ENCODE peak calls at places on chromosomes 13 and 19, in ten cellular contexts. One of them, this sample, is unnamed.
A peak's percentile ranks its signal among the peaks of the same experiment; 100 is the strongest.

GRCh38 chr13:73158851-73159250 is 100.0 kb downstream of the KLF5 start:
- DNase-seq in pancreas: no peak
- DNase-seq in dermis blood vessel endothelial cell: peak; percentile 47
- DNase-seq in left ventricle myocardium inferior: no peak
- DNase-seq in RCC 7860: peak; percentile 30
- DNase-seq in activated CD4-positive, alpha-beta T cell treated with anti-CD3 and anti-CD28 coated beads, Interleukin-2, amount 50 U/mL, for 24 hours: no peak
- DNase-seq in C1 segment of cervical spinal cord: no peak
- DNase-seq in esophagus squamous epithelium: no peak
- DNase-seq in thyroid gland: no peak
- DNase-seq in progenitor cell of endocrine pancreas: no peak
- DNase-seq in this sample: no peak

GRCh38 chr13:28094311-28094710 is 6.1 kb downstream of the FLT3 start:
- DNase-seq in pancreas: no peak
- DNase-seq in dermis blood vessel endothelial cell: no peak
- DNase-seq in left ventricle myocardium inferior: no peak
- DNase-seq in RCC 7860: no peak
- DNase-seq in activated CD4-positive, alpha-beta T cell treated with anti-CD3 and anti-CD28 coated beads, Interleukin-2, amount 50 U/mL, for 24 hours: no peak
- DNase-seq in C1 segment of cervical spinal cord: no peak
- DNase-seq in esophagus squamous epithelium: no peak
- DNase-seq in thyroid gland: no peak
- DNase-seq in progenitor cell of endocrine pancreas: no peak
- DNase-seq in this sample: no peak

GRCh38 chr19:38666662-38667448 is 19.4 kb downstream of the ACTN4 start:
- DNase-seq in pancreas: no peak
- DNase-seq in dermis blood vessel endothelial cell: peak; percentile 93
- DNase-seq in left ventricle myocardium inferior: no peak
- DNase-seq in RCC 7860: peak; percentile 68
- DNase-seq in activated CD4-positive, alpha-beta T cell treated with anti-CD3 and anti-CD28 coated beads, Interleukin-2, amount 50 U/mL, for 24 hours: no peak
- DNase-seq in C1 segment of cervical spinal cord: no peak
- DNase-seq in esophagus squamous epithelium: no peak
- DNase-seq in thyroid gland: no peak
- DNase-seq in progenitor cell of endocrine pancreas: no peak
- DNase-seq in this sample: no peak

GRCh38 chr13:74253161-74253560 is 119.0 kb upstream of the KLF12 start:
- DNase-seq in pancreas: no peak
- DNase-seq in dermis blood vessel endothelial cell: no peak
- DNase-seq in left ventricle myocardium inferior: no peak
- DNase-seq in RCC 7860: no peak
- DNase-seq in activated CD4-positive, alpha-beta T cell treated with anti-CD3 and anti-CD28 coated beads, Interleukin-2, amount 50 U/mL, for 24 hours: no peak
- DNase-seq in C1 segment of cervical spinal cord: no peak
- DNase-seq in esophagus squamous epithelium: no peak
- DNase-seq in thyroid gland: no peak
- DNase-seq in progenitor cell of endocrine pancreas: no peak
- DNase-seq in this sample: no peak

GRCh38 chr19:36051637-36052036 is 2.4 kb downstream of the THAP8 start:
- DNase-seq in pancreas: no peak
- DNase-seq in dermis blood vessel endothelial cell: no peak
- DNase-seq in left ventricle myocardium inferior: no peak
- DNase-seq in RCC 7860: no peak
- DNase-seq in activated CD4-positive, alpha-beta T cell treated with anti-CD3 and anti-CD28 coated beads, Interleukin-2, amount 50 U/mL, for 24 hours: no peak
- DNase-seq in C1 segment of cervical spinal cord: no peak
- DNase-seq in esophagus squamous epithelium: no peak
- DNase-seq in thyroid gland: no peak
- DNase-seq in progenitor cell of endocrine pancreas: no peak
- DNase-seq in this sample: no peak

GRCh38 chr13:53005631-53006030 is 23.0 kb upstream of the OLFM4 start:
- DNase-seq in pancreas: no peak
- DNase-seq in dermis blood vessel endothelial cell: no peak
- DNase-seq in left ventricle myocardium inferior: no peak
- DNase-seq in RCC 7860: no peak
- DNase-seq in activated CD4-positive, alpha-beta T cell treated with anti-CD3 and anti-CD28 coated beads, Interleukin-2, amount 50 U/mL, for 24 hours: no peak
- DNase-seq in C1 segment of cervical spinal cord: no peak
- DNase-seq in esophagus squamous epithelium: no peak
- DNase-seq in thyroid gland: no peak
- DNase-seq in progenitor cell of endocrine pancreas: no peak
- DNase-seq in this sample: no peak

GRCh38 chr19:48819366-48819816 is 8.6 kb upstream of the BCAT2 start:
- DNase-seq in pancreas: peak; percentile 82
- DNase-seq in dermis blood vessel endothelial cell: peak; percentile 33
- DNase-seq in left ventricle myocardium inferior: peak; percentile 89
- DNase-seq in RCC 7860: no peak
- DNase-seq in activated CD4-positive, alpha-beta T cell treated with anti-CD3 and anti-CD28 coated beads, Interleukin-2, amount 50 U/mL, for 24 hours: no peak
- DNase-seq in C1 segment of cervical spinal cord: peak; percentile 28
- DNase-seq in esophagus squamous epithelium: no peak
- DNase-seq in thyroid gland: peak; percentile 96
- DNase-seq in progenitor cell of endocrine pancreas: no peak
- DNase-seq in this sample: no peak

GRCh38 chr19:56350416-56351045 is 35.9 kb upstream of the ZSCAN5A start:
- DNase-seq in pancreas: no peak
- DNase-seq in dermis blood vessel endothelial cell: peak; percentile 70
- DNase-seq in left ventricle myocardium inferior: no peak
- DNase-seq in RCC 7860: peak; percentile 24
- DNase-seq in activated CD4-positive, alpha-beta T cell treated with anti-CD3 and anti-CD28 coated beads, Interleukin-2, amount 50 U/mL, for 24 hours: no peak
- DNase-seq in C1 segment of cervical spinal cord: no peak
- DNase-seq in esophagus squamous epithelium: no peak
- DNase-seq in thyroid gland: peak; percentile 42
- DNase-seq in progenitor cell of endocrine pancreas: peak; percentile 18
- DNase-seq in this sample: no peak

GRCh38 chr13:64453831-64454230 is 2776.3 kb downstream of the PCDH9 start:
- DNase-seq in pancreas: no peak
- DNase-seq in dermis blood vessel endothelial cell: no peak
- DNase-seq in left ventricle myocardium inferior: no peak
- DNase-seq in RCC 7860: no peak
- DNase-seq in activated CD4-positive, alpha-beta T cell treated with anti-CD3 and anti-CD28 coated beads, Interleukin-2, amount 50 U/mL, for 24 hours: no peak
- DNase-seq in C1 segment of cervical spinal cord: no peak
- DNase-seq in esophagus squamous epithelium: no peak
- DNase-seq in thyroid gland: no peak
- DNase-seq in progenitor cell of endocrine pancreas: no peak
- DNase-seq in this sample: no peak

GRCh38 chr13:34698953-34699352 is 243.1 kb upstream of the NBEA start:
- DNase-seq in pancreas: no peak
- DNase-seq in dermis blood vessel endothelial cell: no peak
- DNase-seq in left ventricle myocardium inferior: no peak
- DNase-seq in RCC 7860: no peak
- DNase-seq in activated CD4-positive, alpha-beta T cell treated with anti-CD3 and anti-CD28 coated beads, Interleukin-2, amount 50 U/mL, for 24 hours: no peak
- DNase-seq in C1 segment of cervical spinal cord: no peak
- DNase-seq in esophagus squamous epithelium: no peak
- DNase-seq in thyroid gland: no peak
- DNase-seq in progenitor cell of endocrine pancreas: no peak
- DNase-seq in this sample: no peak

GRCh38 chr13:113917523-113918371 is 53.9 kb upstream of the GAS6 start:
- DNase-seq in pancreas: peak; percentile 37
- DNase-seq in dermis blood vessel endothelial cell: no peak
- DNase-seq in left ventricle myocardium inferior: no peak
- DNase-seq in RCC 7860: no peak
- DNase-seq in activated CD4-positive, alpha-beta T cell treated with anti-CD3 and anti-CD28 coated beads, Interleukin-2, amount 50 U/mL, for 24 hours: no peak
- DNase-seq in C1 segment of cervical spinal cord: no peak
- DNase-seq in esophagus squamous epithelium: no peak
- DNase-seq in thyroid gland: no peak
- DNase-seq in progenitor cell of endocrine pancreas: peak; percentile 7
- DNase-seq in this sample: no peak

GRCh38 chr13:19860884-19861655 is 2.4 kb downstream of the ZMYM5 start:
- DNase-seq in pancreas: peak; percentile 12
- DNase-seq in dermis blood vessel endothelial cell: peak; percentile 57
- DNase-seq in left ventricle myocardium inferior: no peak
- DNase-seq in RCC 7860: peak; percentile 67
- DNase-seq in activated CD4-positive, alpha-beta T cell treated with anti-CD3 and anti-CD28 coated beads, Interleukin-2, amount 50 U/mL, for 24 hours: no peak
- DNase-seq in C1 segment of cervical spinal cord: no peak
- DNase-seq in esophagus squamous epithelium: no peak
- DNase-seq in thyroid gland: no peak
- DNase-seq in progenitor cell of endocrine pancreas: no peak
- DNase-seq in this sample: peak; percentile 34

GRCh38 chr13:45817833-45818232 is 33.7 kb downstream of the SIAH3 start:
- DNase-seq in pancreas: no peak
- DNase-seq in dermis blood vessel endothelial cell: peak; percentile 32
- DNase-seq in left ventricle myocardium inferior: no peak
- DNase-seq in RCC 7860: no peak
- DNase-seq in activated CD4-positive, alpha-beta T cell treated with anti-CD3 and anti-CD28 coated beads, Interleukin-2, amount 50 U/mL, for 24 hours: no peak
- DNase-seq in C1 segment of cervical spinal cord: no peak
- DNase-seq in esophagus squamous epithelium: no peak
- DNase-seq in thyroid gland: no peak
- DNase-seq in progenitor cell of endocrine pancreas: no peak
- DNase-seq in this sample: no peak

GRCh38 chr13:21668665-21669599 is 1.9 kb upstream of the FGF9 start:
- DNase-seq in pancreas: no peak
- DNase-seq in dermis blood vessel endothelial cell: peak; percentile 15
- DNase-seq in left ventricle myocardium inferior: no peak
- DNase-seq in RCC 7860: no peak
- DNase-seq in activated CD4-positive, alpha-beta T cell treated with anti-CD3 and anti-CD28 coated beads, Interleukin-2, amount 50 U/mL, for 24 hours: no peak
- DNase-seq in C1 segment of cervical spinal cord: no peak
- DNase-seq in esophagus squamous epithelium: no peak
- DNase-seq in thyroid gland: peak; percentile 9
- DNase-seq in progenitor cell of endocrine pancreas: peak; percentile 31
- DNase-seq in this sample: no peak

GRCh38 chr13:79614519-79614918 is 133.6 kb downstream of the NDFIP2 start:
- DNase-seq in pancreas: no peak
- DNase-seq in dermis blood vessel endothelial cell: no peak
- DNase-seq in left ventricle myocardium inferior: no peak
- DNase-seq in RCC 7860: no peak
- DNase-seq in activated CD4-positive, alpha-beta T cell treated with anti-CD3 and anti-CD28 coated beads, Interleukin-2, amount 50 U/mL, for 24 hours: no peak
- DNase-seq in C1 segment of cervical spinal cord: no peak
- DNase-seq in esophagus squamous epithelium: no peak
- DNase-seq in thyroid gland: no peak
- DNase-seq in progenitor cell of endocrine pancreas: no peak
- DNase-seq in this sample: no peak

GRCh38 chr13:67353031-67353430 is 122.9 kb upstream of the PCDH9 start:
- DNase-seq in pancreas: no peak
- DNase-seq in dermis blood vessel endothelial cell: no peak
- DNase-seq in left ventricle myocardium inferior: no peak
- DNase-seq in RCC 7860: no peak
- DNase-seq in activated CD4-positive, alpha-beta T cell treated with anti-CD3 and anti-CD28 coated beads, Interleukin-2, amount 50 U/mL, for 24 hours: no peak
- DNase-seq in C1 segment of cervical spinal cord: no peak
- DNase-seq in esophagus squamous epithelium: no peak
- DNase-seq in thyroid gland: no peak
- DNase-seq in progenitor cell of endocrine pancreas: no peak
- DNase-seq in this sample: no peak

GRCh38 chr13:60351816-60352215 is 45.2 kb upstream of the TDRD3 start:
- DNase-seq in pancreas: no peak
- DNase-seq in dermis blood vessel endothelial cell: no peak
- DNase-seq in left ventricle myocardium inferior: no peak
- DNase-seq in RCC 7860: no peak
- DNase-seq in activated CD4-positive, alpha-beta T cell treated with anti-CD3 and anti-CD28 coated beads, Interleukin-2, amount 50 U/mL, for 24 hours: no peak
- DNase-seq in C1 segment of cervical spinal cord: no peak
- DNase-seq in esophagus squamous epithelium: no peak
- DNase-seq in thyroid gland: no peak
- DNase-seq in progenitor cell of endocrine pancreas: no peak
- DNase-seq in this sample: no peak

GRCh38 chr19:36514012-36514612 is 14.0 kb downstream of the ZNF260 start:
- DNase-seq in pancreas: no peak
- DNase-seq in dermis blood vessel endothelial cell: no peak
- DNase-seq in left ventricle myocardium inferior: no peak
- DNase-seq in RCC 7860: no peak
- DNase-seq in activated CD4-positive, alpha-beta T cell treated with anti-CD3 and anti-CD28 coated beads, Interleukin-2, amount 50 U/mL, for 24 hours: no peak
- DNase-seq in C1 segment of cervical spinal cord: no peak
- DNase-seq in esophagus squamous epithelium: no peak
- DNase-seq in thyroid gland: no peak
- DNase-seq in progenitor cell of endocrine pancreas: no peak
- DNase-seq in this sample: no peak

GRCh38 chr19:58399903-58400637 is 4.6 kb downstream of the RNF225 start:
- DNase-seq in pancreas: no peak
- DNase-seq in dermis blood vessel endothelial cell: no peak
- DNase-seq in left ventricle myocardium inferior: no peak
- DNase-seq in RCC 7860: no peak
- DNase-seq in activated CD4-positive, alpha-beta T cell treated with anti-CD3 and anti-CD28 coated beads, Interleukin-2, amount 50 U/mL, for 24 hours: no peak
- DNase-seq in C1 segment of cervical spinal cord: peak; percentile 38
- DNase-seq in esophagus squamous epithelium: no peak
- DNase-seq in thyroid gland: no peak
- DNase-seq in progenitor cell of endocrine pancreas: no peak
- DNase-seq in this sample: no peak